ENCODE peak calls at places on chromosome 14, in four cellular contexts. B is endothelial cell, D is RWPE1, Y is mesothelial cell of epicardium. U is an unnamed sample.

GRCh38 chr14:69087061-69087461 is 65.9 kb downstream of the DCAF5 start:
- DNase-seq in Y (no peak), B (no peak), D (no peak), U (no peak)

GRCh38 chr14:100979780-100980179 is 76.3 kb upstream of the RTL1 start:
- DNase-seq in D (peak), B (no peak), Y (no peak), U (no peak)

GRCh38 chr14:22466520-22466919 is 122.5 kb downstream of the DAD1 start:
- DNase-seq in B (no peak), Y (no peak), D (peak), U (no peak)

GRCh38 chr14:31360919-31361662 is 59.3 kb downstream of the HEATR5A start:
- DNase-seq in Y (no peak), D (peak), B (no peak), U (no peak)

GRCh38 chr14:47044841-47045240 is 393.3 kb upstream of the RPL10L start:
- DNase-seq in D (no peak), B (peak), Y (no peak), U (peak)

GRCh38 chr14:90354551-90355298 is 23.0 kb upstream of the NRDE2 start:
- DNase-seq in Y (no peak), D (no peak), B (no peak), U (no peak)

GRCh38 chr14:70098257-70098809 is 90.4 kb downstream of the SLC8A3 start:
- DNase-seq in D (no peak), Y (no peak), B (no peak), U (no peak)

GRCh38 chr14:100524233-100524932 is 62.8 kb downstream of the BEGAIN start:
- DNase-seq in B (no peak), Y (no peak), D (no peak), U (peak)

GRCh38 chr14:32078030-32078793 is 1.1 kb downstream of the ARHGAP5 start:
- DNase-seq in B (peak), D (peak), Y (no peak), U (peak)

GRCh38 chr14:76546426-76547221 is 170.7 kb downstream of the ESRRB start:
- DNase-seq in B (peak), Y (no peak), D (peak), U (no peak)

GRCh38 chr14:95432152-95433093 is 84.0 kb downstream of the SYNE3 start:
- DNase-seq in B (peak), D (peak), Y (peak), U (peak)

GRCh38 chr14:36167431-36167830 is 9.1 kb downstream of the PTCSC3 start:
- DNase-seq in B (no peak), Y (no peak), D (no peak), U (no peak)

GRCh38 chr14:99230271-99231141 is 41.5 kb downstream of the BCL11B start:
- DNase-seq in D (no peak), Y (peak), B (no peak), U (no peak)

GRCh38 chr14:45057881-45058364 is 26.0 kb upstream of the PRPF39 start:
- DNase-seq in B (no peak), D (no peak), Y (no peak), U (no peak)

GRCh38 chr14:51653096-51653814 is 1.5 kb downstream of the FRMD6 start:
- DNase-seq in B (peak), D (peak), Y (no peak), U (no peak)

GRCh38 chr14:22691171-22691570 is 47.0 kb upstream of the OR6J1 start:
- DNase-seq in Y (no peak), D (no peak), B (no peak), U (no peak)

GRCh38 chr14:24483604-24484252 is 24.3 kb downstream of the CMA1 start:
- DNase-seq in D (no peak), Y (no peak), B (no peak), U (no peak)

U was measured in stomach.